ENCODE peak calls at places on chromosomes 7 and 10, in six cellular contexts. O is activated naive CD4-positive, alpha-beta T cell; P is HEK293T; D is activated CD4-positive, alpha-beta T cell treated with anti-CD3 and anti-CD28 coated beads, Interleukin-2, amount 50 U/mL, for 1 hour; L is NCI-H460; U is body of pancreas. B is an unnamed sample.

GRCh38 chr7:57819491-57819981 is 369.6 kb downstream of the ZNF716 start:
- DNase-seq in O (no peak), D (no peak), P (no peak), U (no peak), L (no peak), B (no peak)

GRCh38 chr7:128713794-128714193 is 25.4 kb upstream of the CALU start:
- DNase-seq in P (no peak), O (no peak), D (no peak), U (no peak), L (no peak), B (no peak)

GRCh38 chr10:71608863-71609768 is 110.5 kb downstream of the C10orf105 start:
- DNase-seq in L (peak), P (peak), O (peak), D (peak), U (peak), B (peak)

GRCh38 chr10:112949128-112949823 is 771 bp upstream of the TCF7L2 start:
- DNase-seq in L (no peak), O (no peak), P (no peak), U (peak), D (no peak), B (no peak)

GRCh38 chr10:3776796-3777571 is 8.0 kb downstream of the KLF6 start:
- DNase-seq in D (peak), U (peak), O (no peak), L (no peak), P (no peak), B (peak)

GRCh38 chr7:66013938-66014337 is 31.9 kb upstream of the GUSB start:
- DNase-seq in O (no peak), U (peak), L (peak), P (peak), D (no peak), B (no peak)

GRCh38 chr10:10294801-10295515 is 722.7 kb upstream of the CELF2 start:
- DNase-seq in O (no peak), U (no peak), P (no peak), D (no peak), L (no peak), B (no peak)

GRCh38 chr7:1692500-1693418 is 22.7 kb downstream of the ELFN1 start:
- DNase-seq in D (no peak), L (no peak), O (no peak), U (peak), P (no peak), B (no peak)

GRCh38 chr7:71636329-71636728 is 504.4 kb downstream of the GALNT17 start:
- DNase-seq in D (no peak), U (peak), O (no peak), L (peak), P (no peak), B (no peak)

GRCh38 chr10:97454330-97455036 is 8.5 kb downstream of the ZDHHC16 start:
- DNase-seq in D (no peak), U (peak), O (no peak), L (no peak), P (no peak), B (no peak)

GRCh38 chr10:101920497-101920896 is 76.9 kb upstream of the KCNIP2 start:
- DNase-seq in D (no peak), L (no peak), O (no peak), U (no peak), P (no peak), B (no peak)

GRCh38 chr10:102779680-102780079 is 35.9 kb downstream of the WBP1L start:
- DNase-seq in D (no peak), O (no peak), U (no peak), L (no peak), P (no peak), B (no peak)

GRCh38 chr7:17299477-17299991 is 1.1 kb downstream of the AHR start:
- DNase-seq in P (no peak), O (no peak), L (peak), D (no peak), U (no peak), B (no peak)

GRCh38 chr10:113056468-113057021 is 106.5 kb downstream of the TCF7L2 start:
- DNase-seq in U (no peak), L (peak), O (no peak), P (no peak), D (no peak), B (no peak)

GRCh38 chr10:113165643-113166042 is 215.6 kb downstream of the TCF7L2 start:
- DNase-seq in L (no peak), P (no peak), D (no peak), O (no peak), U (no peak), B (no peak)

GRCh38 chr7:125118444-125118843 is 188.8 kb upstream of the POT1 start:
- DNase-seq in P (no peak), O (no peak), U (no peak), L (no peak), D (no peak), B (no peak)

GRCh38 chr10:10605551-10606081 is 412.1 kb upstream of the CELF2 start:
- DNase-seq in L (no peak), D (no peak), P (no peak), U (no peak), O (no peak), B (no peak)

GRCh38 chr10:5442990-5443370 is 30.6 kb downstream of the NET1 start:
- DNase-seq in P (no peak), L (no peak), D (no peak), U (no peak), O (no peak), B (no peak)

GRCh38 chr7:47591655-47592572 is 10.0 kb upstream of the TNS3 start:
- DNase-seq in L (no peak), O (no peak), D (no peak), P (no peak), U (no peak), B (no peak)

GRCh38 chr7:124457841-124458240 is 307.8 kb downstream of the GPR37 start:
- DNase-seq in D (no peak), O (no peak), U (no peak), P (no peak), L (no peak), B (no peak)

GRCh38 chr7:110358028-110358427 is 732.9 kb upstream of the LRRN3 start:
- DNase-seq in L (no peak), P (no peak), D (no peak), O (no peak), U (no peak), B (no peak)

GRCh38 chr7:139152149-139152548 is 42.6 kb upstream of the ZC3HAV1 start:
- DNase-seq in L (no peak), D (no peak), P (no peak), O (no peak), U (no peak), B (no peak)

GRCh38 chr10:2908851-2909630 is 158.3 kb upstream of the PFKP start:
- DNase-seq in O (no peak), L (no peak), P (no peak), D (no peak), U (no peak), B (peak)

GRCh38 chr10:28503114-28503513 is 29.8 kb upstream of the WAC start:
- DNase-seq in O (no peak), P (peak), L (peak), D (no peak), U (peak), B (no peak)